ENCODE peak calls at places on chromosomes 13 and 19, in nine cellular contexts. S is fibroblast of lung; F is uterus; O is adrenal gland; H is lung microvascular endothelial cell; E is stimulated activated CD4-positive, alpha-beta T cell treated with anti-CD3 and anti-CD28 coated beads, Interleukin-15, amount 100 ng/mL, for 1 hour; P is NCI-H1417; Q is GM10248; J is foreskin fibroblast. B is an unnamed sample.

GRCh38 chr19:55640043-55640576 is 692 bp upstream of the ZNF580 start:
- DNase-seq in S (peak; percentile 75), F (no peak), O (peak; percentile 82), H (peak; percentile 83), E (peak; percentile 61), P (peak; percentile 91), Q (peak; percentile 60), J (peak; percentile 81), B (peak; percentile 78)

GRCh38 chr19:55618426-55618825 is 5.9 kb downstream of the ZNF784 start:
- DNase-seq in S (no peak), F (no peak), O (no peak), H (no peak), E (no peak), P (no peak), Q (no peak), J (no peak), B (no peak)

GRCh38 chr19:4567584-4568071 is 8.1 kb upstream of the SEMA6B start:
- DNase-seq in S (peak; percentile 47), F (no peak), O (peak; percentile 71), H (peak; percentile 92), E (peak; percentile 46), P (peak; percentile 55), Q (no peak), J (no peak), B (peak; percentile 59)

GRCh38 chr13:113997845-113998751 is 24.2 kb upstream of the C13orf46 start:
- DNase-seq in S (peak; percentile 95), F (peak; percentile 61), O (peak; percentile 30), H (peak; percentile 68), E (no peak), P (no peak), Q (no peak), J (peak; percentile 96), B (peak; percentile 50)

GRCh38 chr19:7575426-7576040 is 20.1 kb upstream of the CAMSAP3 start:
- DNase-seq in S (no peak), F (no peak), O (no peak), H (no peak), E (no peak), P (no peak), Q (peak; percentile 15), J (peak; percentile 9), B (no peak)

GRCh38 chr19:9735986-9736385 is 32.6 kb downstream of the ZNF846 start:
- DNase-seq in S (no peak), F (no peak), O (no peak), H (no peak), E (no peak), P (no peak), Q (no peak), J (no peak), B (no peak)

GRCh38 chr19:10339380-10339960 is at the start of gene ICAM3:
- DNase-seq in S (no peak), F (no peak), O (no peak), H (no peak), E (peak; percentile 48), P (no peak), Q (peak; percentile 79), J (no peak), B (no peak)

GRCh38 chr19:43534811-43535761 is 2.1 kb downstream of the ZNF575 start:
- DNase-seq in S (peak; percentile 60), F (peak; percentile 70), O (peak; percentile 81), H (peak; percentile 77), E (no peak), P (no peak), Q (peak; percentile 39), J (no peak), B (peak; percentile 74)

GRCh38 chr13:95226932-95227718 is 74.1 kb downstream of the ABCC4 start:
- DNase-seq in S (no peak), F (no peak), O (no peak), H (no peak), E (no peak), P (no peak), Q (peak; percentile 69), J (no peak), B (no peak)

GRCh38 chr13:43805071-43805468 is 18.3 kb upstream of the ENOX1 start:
- DNase-seq in S (peak; percentile 64), F (peak; percentile 21), O (no peak), H (peak; percentile 85), E (no peak), P (peak; percentile 44), Q (no peak), J (peak; percentile 92), B (peak; percentile 73)

GRCh38 chr19:18053571-18054219 is 33.0 kb downstream of the IL12RB1 start:
- DNase-seq in S (peak; percentile 49), F (no peak), O (no peak), H (peak; percentile 46), E (no peak), P (no peak), Q (no peak), J (peak; percentile 55), B (peak; percentile 20)

GRCh38 chr13:34421849-34422475 is 520.1 kb upstream of the NBEA start:
- DNase-seq in S (no peak), F (no peak), O (no peak), H (peak; percentile 14), E (no peak), P (no peak), Q (no peak), J (no peak), B (peak; percentile 7)

GRCh38 chr13:99981115-99982020 is at the start of gene ZIC2:
- DNase-seq in S (no peak), F (no peak), O (no peak), H (peak; percentile 36), E (no peak), P (peak; percentile 99), Q (no peak), J (no peak), B (no peak)

GRCh38 chr13:24271611-24272451 is 37.5 kb upstream of the C1QTNF9 start:
- DNase-seq in S (peak; percentile 84), F (peak; percentile 51), O (peak; percentile 92), H (peak; percentile 70), E (no peak), P (no peak), Q (peak; percentile 67), J (peak; percentile 40), B (peak; percentile 81)

GRCh38 chr13:30615851-30616311 is 1.8 kb upstream of the USPL1 start:
- DNase-seq in S (peak; percentile 65), F (no peak), O (no peak), H (peak; percentile 56), E (no peak), P (peak; percentile 62), Q (no peak), J (no peak), B (peak; percentile 59)

GRCh38 chr19:35856546-35857149 is at the start of gene KIRREL2:
- DNase-seq in S (no peak), F (no peak), O (no peak), H (no peak), E (peak; percentile 32), P (peak; percentile 48), Q (peak; percentile 46), J (no peak), B (no peak)

GRCh38 chr13:43787518-43787891 is 733 bp upstream of the ENOX1 start:
- DNase-seq in S (no peak), F (no peak), O (no peak), H (no peak), E (no peak), P (no peak), Q (no peak), J (no peak), B (no peak)

GRCh38 chr19:42496551-42497133 is 31.6 kb downstream of the CEACAM1 start:
- DNase-seq in S (no peak), F (no peak), O (no peak), H (no peak), E (no peak), P (no peak), Q (no peak), J (no peak), B (no peak)

GRCh38 chr19:44648536-44649370 is 5.0 kb downstream of the PVR start:
- DNase-seq in S (peak; percentile 82), F (no peak), O (peak; percentile 87), H (peak; percentile 55), E (no peak), P (no peak), Q (no peak), J (peak; percentile 16), B (peak; percentile 90)

GRCh38 chr19:37867831-37868230 is 38.6 kb downstream of the WDR87 start:
- DNase-seq in S (peak; percentile 84), F (no peak), O (no peak), H (peak; percentile 71), E (no peak), P (no peak), Q (no peak), J (peak; percentile 41), B (peak; percentile 34)

GRCh38 chr13:44180876-44181536 is 192.6 kb upstream of the SERP2 start:
- DNase-seq in S (no peak), F (no peak), O (no peak), H (no peak), E (no peak), P (no peak), Q (no peak), J (no peak), B (no peak)

B was measured in fibroblast of pulmonary artery.